ENCODE peak calls at places on chromosome 22, in four cellular contexts. One of them, this sample, is unnamed.

GRCh38 chr22:18000441-18001039 is 23.8 kb downstream of the MICAL3 start:
- DNase-seq in AG09309: no peak
- DNase-seq in pancreas: peak; percentile 51
- DNase-seq in Caco-2: peak; percentile 42
- DNase-seq in this sample: no peak

GRCh38 chr22:30868663-30869385 is 99.8 kb downstream of the MORC2 start:
- DNase-seq in AG09309: no peak
- DNase-seq in pancreas: no peak
- DNase-seq in Caco-2: peak; percentile 10
- DNase-seq in this sample: no peak

GRCh38 chr22:32534252-32535215 is 59.9 kb downstream of the FBXO7 start:
- DNase-seq in AG09309: no peak
- DNase-seq in pancreas: no peak
- DNase-seq in Caco-2: peak; percentile 69
- DNase-seq in this sample: peak; percentile 53

GRCh38 chr22:34236527-34236926 is 316.3 kb upstream of the LARGE1 start:
- DNase-seq in AG09309: no peak
- DNase-seq in pancreas: no peak
- DNase-seq in Caco-2: no peak
- DNase-seq in this sample: no peak

GRCh38 chr22:47163876-47164513 is 401.5 kb downstream of the TBC1D22A start:
- DNase-seq in AG09309: no peak
- DNase-seq in pancreas: no peak
- DNase-seq in Caco-2: peak; percentile 12
- DNase-seq in this sample: no peak

GRCh38 chr22:16955678-16956210 is 52.3 kb downstream of the GAB4 start:
- DNase-seq in AG09309: no peak
- DNase-seq in pancreas: no peak
- DNase-seq in Caco-2: no peak
- DNase-seq in this sample: no peak

GRCh38 chr22:32555546-32555945 is 80.9 kb downstream of the FBXO7 start:
- DNase-seq in AG09309: no peak
- DNase-seq in pancreas: no peak
- DNase-seq in Caco-2: no peak
- DNase-seq in this sample: peak; percentile 13

GRCh38 chr22:18931905-18932652 is 4.0 kb downstream of the PRODH start:
- DNase-seq in AG09309: no peak
- DNase-seq in pancreas: no peak
- DNase-seq in Caco-2: no peak
- DNase-seq in this sample: no peak

GRCh38 chr22:33600595-33600994 is 319.7 kb downstream of the LARGE1 start:
- DNase-seq in AG09309: no peak
- DNase-seq in pancreas: no peak
- DNase-seq in Caco-2: no peak
- DNase-seq in this sample: no peak

GRCh38 chr22:32518848-32519247 is 44.2 kb downstream of the FBXO7 start:
- DNase-seq in AG09309: no peak
- DNase-seq in pancreas: no peak
- DNase-seq in Caco-2: no peak
- DNase-seq in this sample: peak; percentile 29

GRCh38 chr22:41197808-41198585 is 7.1 kb upstream of the L3MBTL2 start:
- DNase-seq in AG09309: no peak
- DNase-seq in pancreas: peak; percentile 57
- DNase-seq in Caco-2: no peak
- DNase-seq in this sample: peak; percentile 51

GRCh38 chr22:27731621-27732020 is 69.9 kb downstream of the MN1 start:
- DNase-seq in AG09309: no peak
- DNase-seq in pancreas: no peak
- DNase-seq in Caco-2: no peak
- DNase-seq in this sample: no peak

GRCh38 chr22:30890689-30891442 is 77.7 kb downstream of the MORC2 start:
- DNase-seq in AG09309: no peak
- DNase-seq in pancreas: peak; percentile 51
- DNase-seq in Caco-2: no peak
- DNase-seq in this sample: peak; percentile 31

GRCh38 chr22:41334215-41334614 is 32.9 kb downstream of the ZC3H7B start:
- DNase-seq in AG09309: no peak
- DNase-seq in pancreas: no peak
- DNase-seq in Caco-2: no peak
- DNase-seq in this sample: no peak

GRCh38 chr22:31296258-31296657 is 4.0 kb upstream of the PIK3IP1 start:
- DNase-seq in AG09309: no peak
- DNase-seq in pancreas: no peak
- DNase-seq in Caco-2: no peak
- DNase-seq in this sample: peak; percentile 51

GRCh38 chr22:27839261-27839660 is 37.7 kb upstream of the MN1 start:
- DNase-seq in AG09309: no peak
- DNase-seq in pancreas: no peak
- DNase-seq in Caco-2: no peak
- DNase-seq in this sample: no peak

GRCh38 chr22:41429232-41429945 is 17.2 kb downstream of the TOB2 start:
- DNase-seq in AG09309: no peak
- DNase-seq in pancreas: no peak
- DNase-seq in Caco-2: no peak
- DNase-seq in this sample: no peak

GRCh38 chr22:26466196-26466595 is 17.4 kb downstream of the HPS4 start:
- DNase-seq in AG09309: no peak
- DNase-seq in pancreas: no peak
- DNase-seq in Caco-2: no peak
- DNase-seq in this sample: no peak

GRCh38 chr22:31055322-31056159 is 25.6 kb upstream of the SMTN start:
- DNase-seq in AG09309: peak; percentile 92
- DNase-seq in pancreas: peak; percentile 86
- DNase-seq in Caco-2: peak; percentile 96
- DNase-seq in this sample: peak; percentile 29

GRCh38 chr22:19756288-19757128 is 4.1 kb upstream of the TBX1 start:
- DNase-seq in AG09309: no peak
- DNase-seq in pancreas: peak; percentile 68
- DNase-seq in Caco-2: peak; percentile 76
- DNase-seq in this sample: peak; percentile 73

GRCh38 chr22:20179455-20180244 is 28.8 kb upstream of the CCDC188 start:
- DNase-seq in AG09309: no peak
- DNase-seq in pancreas: no peak
- DNase-seq in Caco-2: no peak
- DNase-seq in this sample: no peak

GRCh38 chr22:40967120-40967760 is 16.1 kb downstream of the RBX1 start:
- DNase-seq in AG09309: no peak
- DNase-seq in pancreas: no peak
- DNase-seq in Caco-2: no peak
- DNase-seq in this sample: no peak

GRCh38 chr22:33513388-33514336 is 406.6 kb downstream of the LARGE1 start:
- DNase-seq in AG09309: no peak
- DNase-seq in pancreas: no peak
- DNase-seq in Caco-2: no peak
- DNase-seq in this sample: peak; percentile 13

GRCh38 chr22:41352058-41352457 is 29.7 kb upstream of the TEF start:
- DNase-seq in AG09309: peak; percentile 10
- DNase-seq in pancreas: no peak
- DNase-seq in Caco-2: peak; percentile 57
- DNase-seq in this sample: no peak

GRCh38 chr22:30575011-30575671 is 676 bp upstream of the GAL3ST1 start:
- DNase-seq in AG09309: peak; percentile 57
- DNase-seq in pancreas: peak; percentile 72
- DNase-seq in Caco-2: no peak
- DNase-seq in this sample: no peak

GRCh38 chr22:34490911-34491310 is 570.6 kb upstream of the LARGE1 start:
- DNase-seq in AG09309: no peak
- DNase-seq in pancreas: no peak
- DNase-seq in Caco-2: no peak
- DNase-seq in this sample: no peak

GRCh38 chr22:35638408-35638807 is 9.8 kb upstream of the APOL6 start:
- DNase-seq in AG09309: peak; percentile 66
- DNase-seq in pancreas: no peak
- DNase-seq in Caco-2: no peak
- DNase-seq in this sample: no peak

GRCh38 chr22:47267531-47268282 is 505.3 kb downstream of the TBC1D22A start:
- DNase-seq in AG09309: no peak
- DNase-seq in pancreas: peak; percentile 61
- DNase-seq in Caco-2: no peak
- DNase-seq in this sample: no peak

GRCh38 chr22:20750461-20751184 is 23.3 kb upstream of the SERPIND1 start:
- DNase-seq in AG09309: peak; percentile 67
- DNase-seq in pancreas: peak; percentile 65
- DNase-seq in Caco-2: no peak
- DNase-seq in this sample: peak; percentile 25

GRCh38 chr22:32992821-32993220 is 65.4 kb downstream of the SYN3 start:
- DNase-seq in AG09309: no peak
- DNase-seq in pancreas: no peak
- DNase-seq in Caco-2: no peak
- DNase-seq in this sample: no peak

GRCh38 chr22:26182723-26183122 is 13.5 kb downstream of the SEZ6L start:
- DNase-seq in AG09309: no peak
- DNase-seq in pancreas: no peak
- DNase-seq in Caco-2: no peak
- DNase-seq in this sample: no peak

GRCh38 chr22:19383292-19383691 is 48.2 kb downstream of the HIRA start:
- DNase-seq in AG09309: no peak
- DNase-seq in pancreas: no peak
- DNase-seq in Caco-2: no peak
- DNase-seq in this sample: no peak

GRCh38 chr22:32617883-32618282 is 143.3 kb downstream of the FBXO7 start:
- DNase-seq in AG09309: no peak
- DNase-seq in pancreas: no peak
- DNase-seq in Caco-2: no peak
- DNase-seq in this sample: peak; percentile 71

GRCh38 chr22:24434472-24435322 is 7.3 kb downstream of the ADORA2A start:
- DNase-seq in AG09309: no peak
- DNase-seq in pancreas: no peak
- DNase-seq in Caco-2: no peak
- DNase-seq in this sample: peak; percentile 61

GRCh38 chr22:24432059-24432853 is 4.9 kb downstream of the ADORA2A start:
- DNase-seq in AG09309: no peak
- DNase-seq in pancreas: peak; percentile 61
- DNase-seq in Caco-2: no peak
- DNase-seq in this sample: peak; percentile 43

GRCh38 chr22:24435323-24435645 is 7.9 kb downstream of the ADORA2A start:
- DNase-seq in AG09309: no peak
- DNase-seq in pancreas: no peak
- DNase-seq in Caco-2: no peak
- DNase-seq in this sample: no peak

GRCh38 chr22:24433001-24433867 is 5.8 kb downstream of the ADORA2A start:
- DNase-seq in AG09309: no peak
- DNase-seq in pancreas: no peak
- DNase-seq in Caco-2: no peak
- DNase-seq in this sample: no peak

GRCh38 chr22:24433868-24434471 is 6.6 kb downstream of the ADORA2A start:
- DNase-seq in AG09309: no peak
- DNase-seq in pancreas: no peak
- DNase-seq in Caco-2: no peak
- DNase-seq in this sample: no peak
- H3K4me3 ChIP-seq in AG09309: no peak overlapping the region
- H3K4me3 ChIP-seq in pancreas: no peak overlapping the region
- H3K4me3 ChIP-seq in Caco-2: no peak overlapping the region
- H3K4me3 ChIP-seq in this sample: no peak overlapping the region

GRCh38 chr22:49934891-49935557 is 16.6 kb downstream of the CRELD2 start:
- DNase-seq in AG09309: no peak
- DNase-seq in pancreas: peak; percentile 88
- DNase-seq in Caco-2: no peak
- DNase-seq in this sample: no peak
- H3K4me3 ChIP-seq in AG09309: peak overlapping the region; percentile 20
- H3K4me3 ChIP-seq in pancreas: no peak overlapping the region
- H3K4me3 ChIP-seq in Caco-2: no peak overlapping the region
- H3K4me3 ChIP-seq in this sample: peak overlapping the region; percentile 39

DNA sequence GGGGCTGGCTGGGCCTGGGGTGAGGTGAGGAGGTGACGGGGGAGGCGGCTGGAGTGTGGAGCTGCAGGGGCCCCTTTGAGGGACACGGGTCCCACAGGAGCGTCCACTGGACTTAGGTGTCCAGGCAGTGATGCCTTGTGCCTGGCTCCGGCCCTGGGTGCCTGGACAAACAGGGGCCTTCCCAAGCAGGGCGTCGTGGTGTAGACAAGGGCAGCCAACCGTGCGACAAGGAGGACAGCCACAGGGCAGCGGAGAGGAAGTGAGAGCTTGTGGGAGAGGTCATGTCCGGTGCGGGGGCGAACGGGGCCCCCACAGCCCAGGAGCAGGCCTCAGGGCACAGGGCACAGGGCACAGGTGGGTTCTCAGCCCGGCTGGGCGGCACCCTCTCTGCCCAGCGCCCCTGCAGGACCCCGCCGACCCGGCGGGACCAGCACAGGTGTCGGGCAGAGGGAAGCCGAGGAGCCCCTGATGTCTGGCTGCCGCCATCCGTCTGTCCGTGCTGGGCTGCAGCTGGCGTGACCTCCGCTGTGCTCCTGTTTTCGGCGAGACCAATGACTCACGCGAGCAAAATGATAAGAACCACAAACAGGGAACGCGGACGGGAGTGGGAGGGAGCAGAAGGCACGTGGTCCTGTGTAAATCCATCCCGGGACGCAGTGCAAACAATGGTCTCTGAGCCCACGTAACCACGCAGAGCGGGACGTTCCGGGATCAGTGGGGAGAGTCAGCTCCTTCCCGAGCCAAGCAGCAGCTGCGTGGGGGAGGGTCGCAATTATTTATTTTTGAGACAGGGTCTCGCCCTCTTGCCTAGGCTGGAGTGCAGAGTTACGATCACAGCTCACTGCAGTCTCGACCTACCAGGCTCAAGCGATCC is 49.1 kb upstream of the A4GALT start:
- DNase-seq in AG09309: peak; percentile 45
- DNase-seq in pancreas: peak; percentile 75
- DNase-seq in Caco-2: peak; percentile 68
- DNase-seq in this sample: peak; percentile 64
- H3K4me3 ChIP-seq in AG09309: no peak overlapping the region
- H3K4me3 ChIP-seq in pancreas: no peak overlapping the region
- H3K4me3 ChIP-seq in Caco-2: peak overlapping the region; percentile 22
- H3K4me3 ChIP-seq in this sample: no peak overlapping the region

DNA sequence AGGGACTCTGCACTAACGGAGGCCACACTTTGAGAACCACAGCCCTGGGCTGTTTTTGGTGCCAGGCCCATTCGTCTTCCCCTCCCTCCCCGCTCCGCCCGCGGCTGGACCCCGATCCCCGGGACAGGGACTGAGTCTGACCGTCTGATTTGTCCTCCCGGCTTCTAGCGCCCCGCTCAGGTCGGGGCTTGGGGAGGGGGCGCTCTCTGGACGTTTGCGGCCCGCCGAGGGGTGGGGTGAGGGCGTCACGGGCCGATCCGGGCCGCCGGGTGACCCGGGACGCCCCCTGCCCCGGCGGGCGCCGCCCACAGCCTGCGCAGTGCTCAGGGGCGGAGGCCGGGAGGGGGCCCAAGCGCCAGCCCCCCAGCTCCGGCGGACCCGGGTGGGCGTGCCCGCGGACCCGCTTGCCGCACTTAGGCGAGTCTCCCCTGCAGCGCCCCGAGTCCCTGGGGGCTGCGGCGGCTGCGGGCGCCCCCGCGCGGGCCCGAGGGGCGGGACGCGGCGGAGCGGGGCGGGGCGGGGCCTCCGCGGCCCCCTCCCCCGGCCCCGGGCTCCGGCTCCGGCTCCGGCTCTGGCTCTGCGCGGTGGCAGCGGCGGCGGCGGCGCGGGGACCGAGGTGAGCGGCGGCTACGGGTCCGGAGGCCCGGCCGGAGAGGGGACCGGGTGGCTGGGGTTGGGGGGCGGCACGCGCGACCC is 33.7 kb upstream of the PRR5 start:
- DNase-seq in AG09309: no peak
- DNase-seq in pancreas: no peak
- DNase-seq in Caco-2: peak; percentile 43
- DNase-seq in this sample: no peak
- H3K4me3 ChIP-seq in AG09309: peak overlapping the region; percentile 61
- H3K4me3 ChIP-seq in pancreas: no peak overlapping the region
- H3K4me3 ChIP-seq in Caco-2: peak overlapping the region; percentile 68
- H3K4me3 ChIP-seq in this sample: peak overlapping the region; percentile 38

This sample was measured in small intestine.